ENCODE peak calls at places on chromosome 19, in eight cellular contexts. One of them, this sample, is unnamed.

GRCh38 chr19:18401580-18402112 is 4.2 kb upstream of the LRRC25 start:
- DNase-seq in fibroblast of mammary gland: peak; percentile 71
- DNase-seq in HFF-Myc: no peak
- DNase-seq in esophagus muscularis mucosa: no peak
- DNase-seq in lower leg skin: no peak
- DNase-seq in CD4-positive, alpha-beta T cell: no peak
- DNase-seq in glutamatergic neuron: no peak
- DNase-seq in mammary epithelial cell: peak; percentile 60
- DNase-seq in this sample: peak; percentile 69

GRCh38 chr19:30722236-30722635 is 350.1 kb downstream of the ZNF536 start:
- DNase-seq in HFF-Myc: no peak
- DNase-seq in esophagus muscularis mucosa: no peak
- DNase-seq in lower leg skin: peak; percentile 81
- DNase-seq in mammary epithelial cell: no peak
- DNase-seq in CD4-positive, alpha-beta T cell: no peak
- DNase-seq in fibroblast of mammary gland: no peak
- DNase-seq in glutamatergic neuron: no peak
- DNase-seq in this sample: no peak

GRCh38 chr19:33689886-33690285 is 68.1 kb downstream of the CHST8 start:
- DNase-seq in mammary epithelial cell: no peak
- DNase-seq in CD4-positive, alpha-beta T cell: no peak
- DNase-seq in glutamatergic neuron: no peak
- DNase-seq in esophagus muscularis mucosa: no peak
- DNase-seq in fibroblast of mammary gland: no peak
- DNase-seq in HFF-Myc: no peak
- DNase-seq in lower leg skin: peak; percentile 76
- DNase-seq in this sample: no peak

GRCh38 chr19:29269641-29270040 is 56.7 kb upstream of the UQCRFS1 start:
- DNase-seq in mammary epithelial cell: no peak
- DNase-seq in esophagus muscularis mucosa: no peak
- DNase-seq in lower leg skin: peak; percentile 50
- DNase-seq in CD4-positive, alpha-beta T cell: no peak
- DNase-seq in fibroblast of mammary gland: no peak
- DNase-seq in HFF-Myc: no peak
- DNase-seq in glutamatergic neuron: no peak
- DNase-seq in this sample: no peak

GRCh38 chr19:29936409-29936808 is 5.6 kb upstream of the URI1 start:
- DNase-seq in fibroblast of mammary gland: no peak
- DNase-seq in CD4-positive, alpha-beta T cell: no peak
- DNase-seq in mammary epithelial cell: no peak
- DNase-seq in glutamatergic neuron: no peak
- DNase-seq in esophagus muscularis mucosa: no peak
- DNase-seq in HFF-Myc: no peak
- DNase-seq in lower leg skin: no peak
- DNase-seq in this sample: no peak

GRCh38 chr19:39996218-39996810 is 546 bp upstream of the ZNF546 start:
- DNase-seq in fibroblast of mammary gland: peak; percentile 78
- DNase-seq in CD4-positive, alpha-beta T cell: peak; percentile 38
- DNase-seq in esophagus muscularis mucosa: no peak
- DNase-seq in glutamatergic neuron: peak; percentile 17
- DNase-seq in lower leg skin: no peak
- DNase-seq in HFF-Myc: peak; percentile 5
- DNase-seq in mammary epithelial cell: peak; percentile 66
- DNase-seq in this sample: peak; percentile 33

GRCh38 chr19:31257025-31257424 is 92.2 kb downstream of the TSHZ3 start:
- DNase-seq in esophagus muscularis mucosa: peak; percentile 21
- DNase-seq in CD4-positive, alpha-beta T cell: no peak
- DNase-seq in mammary epithelial cell: no peak
- DNase-seq in fibroblast of mammary gland: no peak
- DNase-seq in HFF-Myc: no peak
- DNase-seq in glutamatergic neuron: no peak
- DNase-seq in lower leg skin: no peak
- DNase-seq in this sample: no peak

GRCh38 chr19:15379996-15380647 is 535 bp upstream of the AKAP8 start:
- DNase-seq in fibroblast of mammary gland: peak; percentile 42
- DNase-seq in esophagus muscularis mucosa: no peak
- DNase-seq in HFF-Myc: no peak
- DNase-seq in CD4-positive, alpha-beta T cell: no peak
- DNase-seq in glutamatergic neuron: peak; percentile 66
- DNase-seq in lower leg skin: no peak
- DNase-seq in mammary epithelial cell: peak; percentile 69
- DNase-seq in this sample: peak; percentile 61

GRCh38 chr19:7637374-7638256 is 705 bp downstream of the STXBP2 start:
- DNase-seq in CD4-positive, alpha-beta T cell: no peak
- DNase-seq in HFF-Myc: no peak
- DNase-seq in esophagus muscularis mucosa: no peak
- DNase-seq in fibroblast of mammary gland: no peak
- DNase-seq in mammary epithelial cell: peak; percentile 8
- DNase-seq in glutamatergic neuron: no peak
- DNase-seq in lower leg skin: no peak
- DNase-seq in this sample: peak; percentile 54

GRCh38 chr19:30978639-30979038 is 370.6 kb downstream of the TSHZ3 start:
- DNase-seq in HFF-Myc: no peak
- DNase-seq in fibroblast of mammary gland: no peak
- DNase-seq in lower leg skin: no peak
- DNase-seq in CD4-positive, alpha-beta T cell: no peak
- DNase-seq in esophagus muscularis mucosa: no peak
- DNase-seq in glutamatergic neuron: no peak
- DNase-seq in mammary epithelial cell: no peak
- DNase-seq in this sample: no peak

GRCh38 chr19:36054119-36054732 is at the start of gene THAP8:
- DNase-seq in glutamatergic neuron: peak; percentile 99
- DNase-seq in HFF-Myc: peak; percentile 96
- DNase-seq in lower leg skin: peak; percentile 100
- DNase-seq in mammary epithelial cell: peak; percentile 99
- DNase-seq in fibroblast of mammary gland: peak; percentile 98
- DNase-seq in CD4-positive, alpha-beta T cell: peak; percentile 100
- DNase-seq in esophagus muscularis mucosa: peak; percentile 100
- DNase-seq in this sample: peak; percentile 100

GRCh38 chr19:36049080-36049698 is 4.9 kb downstream of the THAP8 start:
- DNase-seq in lower leg skin: no peak
- DNase-seq in HFF-Myc: no peak
- DNase-seq in mammary epithelial cell: no peak
- DNase-seq in esophagus muscularis mucosa: no peak
- DNase-seq in CD4-positive, alpha-beta T cell: no peak
- DNase-seq in fibroblast of mammary gland: peak; percentile 9
- DNase-seq in glutamatergic neuron: no peak
- DNase-seq in this sample: no peak

GRCh38 chr19:36054733-36055686 is at the start of gene WDR62:
- DNase-seq in fibroblast of mammary gland: peak; percentile 20
- DNase-seq in esophagus muscularis mucosa: no peak
- DNase-seq in CD4-positive, alpha-beta T cell: peak; percentile 93
- DNase-seq in lower leg skin: peak; percentile 98
- DNase-seq in HFF-Myc: no peak
- DNase-seq in glutamatergic neuron: peak; percentile 97
- DNase-seq in mammary epithelial cell: peak; percentile 91
- DNase-seq in this sample: peak; percentile 98

GRCh38 chr19:36051236-36051635 is 2.8 kb downstream of the THAP8 start:
- DNase-seq in HFF-Myc: no peak
- DNase-seq in fibroblast of mammary gland: no peak
- DNase-seq in esophagus muscularis mucosa: no peak
- DNase-seq in lower leg skin: no peak
- DNase-seq in CD4-positive, alpha-beta T cell: no peak
- DNase-seq in glutamatergic neuron: peak; percentile 25
- DNase-seq in mammary epithelial cell: no peak
- DNase-seq in this sample: no peak

GRCh38 chr19:36051637-36052036 is 2.4 kb downstream of the THAP8 start:
- DNase-seq in mammary epithelial cell: no peak
- DNase-seq in glutamatergic neuron: no peak
- DNase-seq in HFF-Myc: no peak
- DNase-seq in CD4-positive, alpha-beta T cell: no peak
- DNase-seq in fibroblast of mammary gland: no peak
- DNase-seq in lower leg skin: no peak
- DNase-seq in esophagus muscularis mucosa: no peak
- DNase-seq in this sample: no peak
- TF ChIP-seq CTCF in mammary epithelial cell: no peak
- TF ChIP-seq CTCF in glutamatergic neuron: no peak
- TF ChIP-seq CTCF in HFF-Myc: no peak
- TF ChIP-seq CTCF in CD4-positive, alpha-beta T cell: no peak
- TF ChIP-seq CTCF in fibroblast of mammary gland: no peak
- TF ChIP-seq CTCF in lower leg skin: no peak
- TF ChIP-seq CTCF in esophagus muscularis mucosa: no peak
- TF ChIP-seq CTCF in this sample: no peak

GRCh38 chr19:1055028-1055425 is 11.9 kb upstream of the ARHGAP45 start:
- DNase-seq in lower leg skin: no peak
- DNase-seq in HFF-Myc: no peak
- DNase-seq in esophagus muscularis mucosa: no peak
- DNase-seq in CD4-positive, alpha-beta T cell: no peak
- DNase-seq in fibroblast of mammary gland: no peak
- DNase-seq in mammary epithelial cell: no peak
- DNase-seq in glutamatergic neuron: no peak
- DNase-seq in this sample: no peak

GRCh38 chr19:1054102-1055027 is 12.6 kb upstream of the ARHGAP45 start:
- DNase-seq in fibroblast of mammary gland: no peak
- DNase-seq in lower leg skin: no peak
- DNase-seq in mammary epithelial cell: no peak
- DNase-seq in CD4-positive, alpha-beta T cell: no peak
- DNase-seq in HFF-Myc: no peak
- DNase-seq in esophagus muscularis mucosa: no peak
- DNase-seq in glutamatergic neuron: no peak
- DNase-seq in this sample: no peak

GRCh38 chr19:1058112-1058511 is 8.9 kb upstream of the ARHGAP45 start:
- DNase-seq in CD4-positive, alpha-beta T cell: no peak
- DNase-seq in mammary epithelial cell: no peak
- DNase-seq in glutamatergic neuron: no peak
- DNase-seq in lower leg skin: no peak
- DNase-seq in esophagus muscularis mucosa: no peak
- DNase-seq in HFF-Myc: no peak
- DNase-seq in fibroblast of mammary gland: no peak
- DNase-seq in this sample: no peak

GRCh38 chr19:1055886-1056620 is 10.9 kb upstream of the ARHGAP45 start:
- DNase-seq in fibroblast of mammary gland: no peak
- DNase-seq in lower leg skin: no peak
- DNase-seq in esophagus muscularis mucosa: no peak
- DNase-seq in mammary epithelial cell: no peak
- DNase-seq in glutamatergic neuron: no peak
- DNase-seq in HFF-Myc: no peak
- DNase-seq in CD4-positive, alpha-beta T cell: no peak
- DNase-seq in this sample: no peak

DNA sequence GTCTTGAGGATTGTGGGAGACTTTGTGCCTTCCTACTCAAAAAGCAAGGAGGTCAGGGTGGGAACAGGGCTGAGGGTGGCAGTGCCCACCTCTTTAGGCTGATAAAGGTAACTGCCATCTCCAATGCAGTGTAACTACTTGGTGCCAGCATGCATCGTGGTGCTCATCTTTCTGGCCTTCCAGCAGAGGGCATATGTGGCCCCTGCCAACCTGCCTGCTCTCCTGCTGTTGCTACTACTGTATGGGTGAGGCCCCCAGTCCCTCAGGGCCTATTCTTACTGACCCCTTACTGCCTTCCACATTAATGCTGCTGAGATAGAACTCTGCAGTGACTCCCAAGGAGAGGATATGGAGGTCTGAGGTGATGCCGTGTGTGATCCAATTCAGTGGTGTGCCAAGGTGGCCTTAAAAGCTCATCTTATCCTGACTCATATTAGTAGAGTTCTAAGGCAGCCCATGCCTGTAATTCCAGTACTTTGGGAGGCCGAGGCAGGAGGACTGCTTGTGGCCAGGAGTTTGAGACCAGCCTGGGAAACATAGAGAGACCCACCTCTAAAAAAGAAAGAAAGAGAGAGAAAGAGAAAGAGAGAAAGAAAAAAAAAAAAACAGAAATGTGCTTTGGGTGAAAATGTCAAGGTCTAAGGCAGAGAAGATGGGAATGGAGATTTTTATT is 9.6 kb upstream of the ARHGAP45 start:
- DNase-seq in CD4-positive, alpha-beta T cell: peak; percentile 49
- DNase-seq in HFF-Myc: peak; percentile 33
- DNase-seq in glutamatergic neuron: no peak
- DNase-seq in lower leg skin: no peak
- DNase-seq in mammary epithelial cell: peak; percentile 75
- DNase-seq in fibroblast of mammary gland: peak; percentile 75
- DNase-seq in esophagus muscularis mucosa: no peak
- DNase-seq in this sample: no peak
- TF ChIP-seq CTCF in CD4-positive, alpha-beta T cell: peak; percentile 46
- TF ChIP-seq CTCF in HFF-Myc: no peak
- TF ChIP-seq CTCF in glutamatergic neuron: no peak
- TF ChIP-seq CTCF in lower leg skin: no peak
- TF ChIP-seq CTCF in mammary epithelial cell: no peak
- TF ChIP-seq CTCF in fibroblast of mammary gland: no peak
- TF ChIP-seq CTCF in esophagus muscularis mucosa: no peak
- TF ChIP-seq CTCF in this sample: peak; percentile 50

GRCh38 chr19:49430678-49431329 is 5.6 kb downstream of the GFY start:
- DNase-seq in CD4-positive, alpha-beta T cell: no peak
- DNase-seq in esophagus muscularis mucosa: no peak
- DNase-seq in lower leg skin: no peak
- DNase-seq in fibroblast of mammary gland: no peak
- DNase-seq in glutamatergic neuron: no peak
- DNase-seq in HFF-Myc: no peak
- DNase-seq in mammary epithelial cell: no peak
- DNase-seq in this sample: peak; percentile 61
- TF ChIP-seq CTCF in CD4-positive, alpha-beta T cell: peak; percentile 18
- TF ChIP-seq CTCF in esophagus muscularis mucosa: no peak
- TF ChIP-seq CTCF in lower leg skin: no peak
- TF ChIP-seq CTCF in fibroblast of mammary gland: peak; percentile 16
- TF ChIP-seq CTCF in glutamatergic neuron: no peak
- TF ChIP-seq CTCF in HFF-Myc: peak; percentile 35
- TF ChIP-seq CTCF in mammary epithelial cell: no peak
- TF ChIP-seq CTCF in this sample: no peak

GRCh38 chr19:2483084-2483483 is 7.2 kb downstream of the GADD45B start:
- DNase-seq in HFF-Myc: no peak
- DNase-seq in CD4-positive, alpha-beta T cell: no peak
- DNase-seq in mammary epithelial cell: no peak
- DNase-seq in fibroblast of mammary gland: no peak
- DNase-seq in glutamatergic neuron: no peak
- DNase-seq in lower leg skin: no peak
- DNase-seq in esophagus muscularis mucosa: no peak
- DNase-seq in this sample: no peak

GRCh38 chr19:2487090-2487489 is 11.2 kb downstream of the GADD45B start:
- DNase-seq in fibroblast of mammary gland: no peak
- DNase-seq in lower leg skin: no peak
- DNase-seq in glutamatergic neuron: no peak
- DNase-seq in mammary epithelial cell: no peak
- DNase-seq in HFF-Myc: no peak
- DNase-seq in esophagus muscularis mucosa: no peak
- DNase-seq in CD4-positive, alpha-beta T cell: no peak
- DNase-seq in this sample: no peak

GRCh38 chr19:2484178-2484937 is 8.4 kb downstream of the GADD45B start:
- DNase-seq in glutamatergic neuron: no peak
- DNase-seq in fibroblast of mammary gland: no peak
- DNase-seq in HFF-Myc: no peak
- DNase-seq in esophagus muscularis mucosa: no peak
- DNase-seq in lower leg skin: no peak
- DNase-seq in CD4-positive, alpha-beta T cell: no peak
- DNase-seq in mammary epithelial cell: no peak
- DNase-seq in this sample: no peak

GRCh38 chr19:2483484-2484151 is 7.7 kb downstream of the GADD45B start:
- DNase-seq in HFF-Myc: no peak
- DNase-seq in fibroblast of mammary gland: no peak
- DNase-seq in lower leg skin: no peak
- DNase-seq in CD4-positive, alpha-beta T cell: no peak
- DNase-seq in esophagus muscularis mucosa: no peak
- DNase-seq in mammary epithelial cell: no peak
- DNase-seq in glutamatergic neuron: no peak
- DNase-seq in this sample: no peak

DNA sequence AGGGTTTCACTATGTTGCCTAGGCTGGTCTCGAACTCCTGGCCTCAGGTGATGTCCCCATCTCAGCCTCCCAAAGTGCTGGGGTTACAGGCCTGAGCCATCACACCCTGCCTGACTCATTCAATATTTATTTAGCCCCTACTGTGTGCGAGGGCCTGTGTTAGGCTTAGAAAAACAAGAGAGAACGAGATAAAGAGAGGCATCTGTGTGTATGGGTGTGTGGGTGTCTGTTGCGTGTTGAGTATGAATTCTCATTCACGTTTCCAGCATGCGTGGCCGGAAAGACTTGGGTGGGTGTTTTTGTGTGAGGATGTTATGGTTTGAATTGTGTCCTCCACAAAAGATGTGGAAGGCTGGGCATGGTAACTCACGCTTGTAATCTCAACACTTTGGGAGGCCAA is 9.5 kb downstream of the GADD45B start:
- DNase-seq in CD4-positive, alpha-beta T cell: no peak
- DNase-seq in glutamatergic neuron: no peak
- DNase-seq in mammary epithelial cell: no peak
- DNase-seq in lower leg skin: no peak
- DNase-seq in fibroblast of mammary gland: no peak
- DNase-seq in esophagus muscularis mucosa: no peak
- DNase-seq in HFF-Myc: no peak
- DNase-seq in this sample: no peak
- TF ChIP-seq CTCF in CD4-positive, alpha-beta T cell: no peak
- TF ChIP-seq CTCF in glutamatergic neuron: no peak
- TF ChIP-seq CTCF in mammary epithelial cell: no peak
- TF ChIP-seq CTCF in lower leg skin: no peak
- TF ChIP-seq CTCF in fibroblast of mammary gland: no peak
- TF ChIP-seq CTCF in esophagus muscularis mucosa: no peak
- TF ChIP-seq CTCF in HFF-Myc: no peak
- TF ChIP-seq CTCF in this sample: no peak

This sample was measured in GM10248.